ENCODE peak calls at places on chromosomes 16 and 17, in five cellular contexts. J, M, W, O and L are unnamed samples.

GRCh38 chr17:6075845-6076244 is 5.7 kb downstream of the WSCD1 start:
- DNase-seq in J (no peak), M (no peak), W (no peak), O (no peak), L (no peak)

GRCh38 chr17:44961921-44962350 is 6.2 kb downstream of the C1QL1 start:
- DNase-seq in J (no peak), M (no peak), W (no peak), O (peak; percentile 41), L (no peak)

GRCh38 chr16:27444015-27444414 is 42.0 kb downstream of the IL21R start:
- DNase-seq in J (no peak), M (no peak), W (peak; percentile 77), O (peak; percentile 68), L (no peak)

GRCh38 chr16:67415872-67416793 is at the start of gene ZDHHC1:
- DNase-seq in J (peak; percentile 16), M (peak; percentile 92), W (peak; percentile 53), O (peak; percentile 74), L (peak; percentile 72)

GRCh38 chr16:76246587-76246986 is 30.6 kb upstream of the CNTNAP4 start:
- DNase-seq in J (no peak), M (no peak), W (no peak), O (no peak), L (no peak)

GRCh38 chr16:68079616-68080344 is 5.4 kb upstream of the NFATC3 start:
- DNase-seq in J (peak; percentile 39), M (no peak), W (no peak), O (peak; percentile 75), L (no peak)

GRCh38 chr16:3051489-3051888 is 5.1 kb downstream of the MMP25 start:
- DNase-seq in J (no peak), M (no peak), W (no peak), O (no peak), L (no peak)

GRCh38 chr17:62968445-62968923 is 2.4 kb downstream of the TANC2 start:
- DNase-seq in J (no peak), M (peak; percentile 61), W (peak; percentile 86), O (peak; percentile 93), L (peak; percentile 16)

GRCh38 chr17:2847601-2848255 is 51.5 kb downstream of the RAP1GAP2 start:
- DNase-seq in J (no peak), M (no peak), W (no peak), O (no peak), L (no peak)

GRCh38 chr17:40340880-40341807 is 23.4 kb downstream of the GJD3 start:
- DNase-seq in J (peak; percentile 87), M (peak; percentile 100), W (peak; percentile 52), O (peak; percentile 81), L (peak; percentile 60)
- TF ChIP-seq CTCF in J (peak; percentile 24), M (peak; percentile 92), W (no peak), O (peak; percentile 5), L (no peak)

GRCh38 chr17:74307984-74308773 is 17.8 kb upstream of the KIF19 start:
- DNase-seq in J (no peak), M (no peak), W (no peak), O (peak; percentile 61), L (no peak)

GRCh38 chr17:74303300-74303699 is 22.7 kb upstream of the KIF19 start:
- DNase-seq in J (no peak), M (no peak), W (no peak), O (no peak), L (no peak)

GRCh38 chr17:74309902-74310301 is 16.1 kb upstream of the KIF19 start:
- DNase-seq in J (no peak), M (peak; percentile 29), W (no peak), O (no peak), L (no peak)

DNA sequence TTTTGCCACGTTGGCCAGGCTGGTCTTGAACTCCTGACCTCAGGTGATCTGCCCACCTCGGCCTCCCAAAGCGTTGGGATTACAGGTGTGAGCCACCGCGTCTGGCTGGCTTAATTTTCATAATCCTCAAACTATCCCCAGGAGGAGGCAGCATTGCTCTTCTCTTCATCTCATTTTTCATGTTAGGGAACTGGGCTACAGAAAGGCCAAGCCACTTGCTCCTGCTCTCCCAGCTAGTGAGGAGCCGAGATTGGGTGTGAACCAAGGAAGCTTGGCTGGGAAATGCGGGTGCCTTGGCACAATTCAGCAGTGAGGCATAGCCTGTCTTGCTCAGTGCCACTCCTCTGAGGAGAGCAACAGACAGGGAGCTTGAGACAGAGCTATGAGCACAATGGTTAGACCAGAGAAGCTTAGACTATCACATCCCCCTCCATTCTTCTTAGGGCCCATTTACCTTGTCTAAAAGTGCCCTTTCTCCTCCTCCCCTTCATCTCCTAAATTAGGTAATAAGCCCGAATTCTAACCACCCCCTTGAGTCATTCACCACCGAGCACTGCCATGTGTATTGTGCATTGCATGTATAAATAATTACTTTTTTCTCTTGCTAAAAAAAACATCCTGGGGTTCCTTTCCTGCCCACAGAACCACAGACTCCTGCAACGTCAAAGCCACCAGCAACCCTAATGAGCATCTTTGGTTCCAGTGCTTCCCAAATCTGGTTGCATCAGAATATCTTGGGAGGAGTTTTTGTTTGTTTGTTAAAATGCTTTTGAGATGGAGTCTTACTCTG is 20.0 kb upstream of the KIF19 start:
- DNase-seq in J (no peak), M (no peak), W (no peak), O (no peak), L (no peak)
- TF ChIP-seq CTCF in J (no peak), M (no peak), W (no peak), O (no peak), L (peak; percentile 37)

DNA sequence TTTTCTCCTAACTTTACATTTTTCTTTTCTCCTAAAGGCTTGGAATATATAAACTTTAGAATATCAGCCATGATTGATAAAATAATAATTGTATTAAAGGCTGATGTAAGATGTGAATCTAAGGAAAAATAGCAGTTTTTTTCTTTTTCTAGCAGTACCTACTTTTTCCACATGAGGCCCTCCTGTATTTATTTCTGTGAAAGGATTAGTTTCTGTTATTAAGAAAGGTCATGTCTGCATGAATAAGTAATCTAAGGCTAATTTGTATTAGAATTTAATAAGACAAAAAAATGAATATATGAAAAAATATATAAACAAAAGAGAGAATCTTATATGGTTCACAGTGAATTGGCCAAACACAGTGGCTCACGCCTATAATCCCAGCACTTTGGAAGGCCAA is 85.3 kb downstream of the STXBP4 start:
- DNase-seq in J (no peak), M (no peak), W (no peak), O (peak; percentile 27), L (no peak)
- TF ChIP-seq CTCF in J (no peak), M (no peak), W (peak; percentile 36), O (peak; percentile 27), L (peak; percentile 62)

GRCh38 chr16:88917915-88918627 is 51.6 kb upstream of the PABPN1L start:
- DNase-seq in J (no peak), M (no peak), W (no peak), O (no peak), L (no peak)
- TF ChIP-seq CTCF in J (no peak), M (no peak), W (no peak), O (no peak), L (no peak)

DNA sequence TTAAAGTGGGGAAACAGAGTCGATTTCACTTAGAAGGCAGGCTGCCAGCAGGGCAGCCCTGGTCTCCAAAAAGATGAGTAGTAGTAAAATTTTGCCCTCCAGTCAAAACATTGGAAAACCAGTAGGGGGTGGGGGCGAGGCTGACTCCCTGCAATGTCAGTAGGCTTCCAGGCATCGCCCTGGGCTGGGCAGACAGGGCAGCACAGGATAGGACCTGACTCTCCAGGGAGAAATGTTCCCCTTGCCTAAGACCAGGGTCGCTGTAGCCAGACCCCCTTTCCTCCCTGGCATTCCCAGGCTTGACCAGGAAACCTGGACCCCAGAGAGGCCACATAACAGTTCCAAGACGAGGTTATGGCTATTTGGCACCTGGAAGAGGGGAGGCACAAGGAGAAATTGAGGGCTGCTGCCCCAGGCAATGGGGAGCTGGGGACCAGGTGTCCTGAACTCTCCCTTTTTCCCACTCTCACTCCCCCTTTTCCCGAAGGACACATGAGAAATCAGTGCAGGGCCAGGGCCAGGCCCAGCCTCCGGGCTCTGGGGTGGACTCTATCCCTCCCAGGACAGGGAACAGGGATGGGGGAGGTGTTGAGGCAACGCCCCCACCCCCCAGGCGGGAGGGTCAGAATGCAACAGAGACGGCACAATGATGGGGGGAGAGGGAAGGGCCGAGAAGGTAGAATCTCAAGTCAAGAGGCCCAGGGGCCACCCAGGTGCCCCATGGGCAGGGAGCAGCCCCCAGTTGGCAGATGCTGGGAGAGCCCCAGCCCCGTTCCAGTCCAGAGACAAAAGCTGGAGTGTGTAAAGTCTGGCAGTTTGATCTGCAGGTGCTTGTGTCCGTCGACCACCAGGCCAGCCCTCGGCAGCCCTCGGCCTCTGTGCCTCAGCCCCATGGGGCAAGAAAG is 4.5 kb upstream of the SAMD14 start:
- DNase-seq in J (no peak), M (peak; percentile 29), W (no peak), O (no peak), L (no peak)
- TF ChIP-seq CTCF in J (no peak), M (no peak), W (no peak), O (no peak), L (no peak)

DNA sequence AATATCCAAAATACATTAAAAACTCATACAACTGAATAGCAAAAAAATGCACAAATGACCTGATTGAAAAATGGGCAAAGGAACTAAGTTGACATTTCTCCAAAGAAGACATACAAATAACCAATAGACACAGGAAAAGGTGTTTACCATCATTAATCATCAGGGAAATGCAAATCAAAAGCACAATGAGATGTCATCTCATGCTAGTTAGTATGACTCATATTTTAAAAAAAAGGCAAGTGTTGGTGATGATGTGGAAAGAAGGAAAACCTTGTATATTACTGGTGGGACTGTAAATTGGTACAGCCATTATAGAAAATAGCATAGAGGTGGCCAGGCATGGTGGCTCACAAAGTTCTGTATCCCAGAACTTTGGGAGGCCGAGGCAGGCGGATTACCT is 232.4 kb upstream of the ZFHX3 start:
- DNase-seq in J (no peak), M (no peak), W (no peak), O (no peak), L (no peak)
- TF ChIP-seq CTCF in J (no peak), M (no peak), W (no peak), O (no peak), L (no peak)

GRCh38 chr17:15210247-15210646 is 54.9 kb downstream of the PMP22 start:
- DNase-seq in J (no peak), M (no peak), W (no peak), O (no peak), L (no peak)

GRCh38 chr17:15216481-15216880 is 48.6 kb downstream of the PMP22 start:
- DNase-seq in J (no peak), M (no peak), W (no peak), O (no peak), L (no peak)

GRCh38 chr17:15213381-15214087 is 51.6 kb downstream of the PMP22 start:
- DNase-seq in J (no peak), M (no peak), W (no peak), O (peak; percentile 24), L (peak; percentile 29)
- TF ChIP-seq CTCF in J (no peak), M (no peak), W (peak; percentile 29), O (peak; percentile 31), L (peak; percentile 63)